ENCODE peak calls at places on chromosomes 5 and 9, in six cellular contexts. D is NCI-H2081; L is activated CD4-positive, alpha-beta T cell treated with anti-CD3 and anti-CD28 coated beads, Interleukin-2, amount 50 U/mL, for 48 hours; B is lower lobe of right lung; A is GM12865; I is activated naive CD4-positive, alpha-beta T cell. P is an unnamed sample.

GRCh38 chr5:145938699-145939531 is 2.5 kb downstream of the SH3RF2 start:
- DNase-seq in B (no peak), L (no peak), I (no peak), D (peak), A (no peak), P (no peak)

GRCh38 chr9:124121725-124122124 is 110.2 kb downstream of the LHX2 start:
- DNase-seq in D (no peak), L (no peak), A (no peak), I (no peak), B (no peak), P (no peak)

GRCh38 chr5:149439899-149440655 is 61.0 kb upstream of the IL17B start:
- DNase-seq in I (no peak), B (no peak), A (no peak), L (peak), D (no peak), P (peak)

GRCh38 chr5:5751987-5752386 is 329.5 kb downstream of the ICE1 start:
- DNase-seq in I (no peak), D (peak), A (peak), B (no peak), L (no peak), P (no peak)

GRCh38 chr5:124888050-124888506 is 141.6 kb upstream of the ZNF608 start:
- DNase-seq in A (no peak), L (no peak), I (no peak), D (peak), B (no peak), P (no peak)

GRCh38 chr9:15725953-15726352 is 173.1 kb downstream of the CCDC171 start:
- DNase-seq in A (no peak), L (no peak), I (no peak), D (no peak), B (no peak), P (no peak)

GRCh38 chr9:109166171-109166770 is 778 bp downstream of the FRRS1L start:
- DNase-seq in B (no peak), L (no peak), D (no peak), I (no peak), A (no peak), P (no peak)

GRCh38 chr5:41924872-41925554 is at the start of gene FBXO4:
- DNase-seq in D (peak), A (peak), B (peak), I (peak), L (peak), P (peak)

GRCh38 chr5:135444881-135445280 is 2.3 kb downstream of the DCANP1 start:
- DNase-seq in B (no peak), I (no peak), D (no peak), A (no peak), L (no peak), P (no peak)

GRCh38 chr9:93672622-93673270 is 96.4 kb downstream of the PHF2 start:
- DNase-seq in D (no peak), I (no peak), A (no peak), L (no peak), B (no peak), P (peak)

GRCh38 chr9:106035810-106036209 is 341.5 kb downstream of the TMEM38B start:
- DNase-seq in A (no peak), I (no peak), D (no peak), B (no peak), L (no peak), P (no peak)

GRCh38 chr5:79689541-79690466 is at the start of gene CMYA5:
- DNase-seq in I (no peak), A (no peak), B (peak), D (no peak), L (no peak), P (peak)

GRCh38 chr5:50302815-50303490 is 138.1 kb downstream of the EMB start:
- DNase-seq in L (no peak), I (no peak), A (no peak), B (no peak), D (no peak), P (no peak)

GRCh38 chr5:103345461-103345860 is 86.9 kb downstream of the MACIR start:
- DNase-seq in A (peak), I (no peak), L (no peak), B (no peak), D (no peak), P (no peak)

GRCh38 chr5:43985411-43985810 is 382.4 kb downstream of the NNT start:
- DNase-seq in L (no peak), I (no peak), D (no peak), B (no peak), A (no peak), P (no peak)

GRCh38 chr9:113250807-113251206 is 24.6 kb downstream of the CDC26 start:
- DNase-seq in A (no peak), L (no peak), B (no peak), D (no peak), I (no peak), P (no peak)